ENCODE peak calls at places on chromosome 10, in nine cellular contexts. N is transverse colon, U is stomach, V is suprapubic skin, M is breast epithelium, Z is SK-N-SH, L is GM23338, I is sigmoid colon, H is K562. J is an unnamed sample.

GRCh38 chr10:27393961-27394360 is 110.1 kb upstream of the RAB18 start:
- DNase-seq in Z (no peak), V (no peak), M (no peak), L (no peak), I (no peak), H (no peak), N (no peak), U (no peak), J (no peak)

GRCh38 chr10:1366811-1367425 is 310.7 kb downstream of the WDR37 start:
- DNase-seq in L (no peak), U (no peak), H (no peak), N (no peak), M (no peak), I (no peak), V (no peak), Z (peak; percentile 15), J (no peak)

GRCh38 chr10:103576076-103576471 is 82.6 kb downstream of the NEURL1 start:
- DNase-seq in V (no peak), U (no peak), N (no peak), I (no peak), M (no peak), Z (no peak), H (no peak), L (no peak), J (no peak)

GRCh38 chr10:103917326-103918052 is 495 bp downstream of the STN1 start:
- DNase-seq in M (peak; percentile 58), Z (no peak), L (peak; percentile 65), N (peak; percentile 61), V (peak; percentile 82), U (peak; percentile 53), H (peak; percentile 33), I (peak; percentile 81), J (no peak)

GRCh38 chr10:130884456-130884855 is 427.1 kb downstream of the TCERG1L start:
- DNase-seq in H (no peak), U (no peak), V (no peak), M (no peak), I (no peak), N (no peak), Z (no peak), L (no peak), J (no peak)

GRCh38 chr10:127550861-127551260 is 1.8 kb downstream of the NPS start:
- DNase-seq in V (no peak), H (no peak), Z (no peak), U (no peak), I (no peak), M (no peak), L (no peak), N (no peak), J (no peak)

GRCh38 chr10:108684431-108684830 is 1238.9 kb downstream of the XPNPEP1 start:
- DNase-seq in L (no peak), V (no peak), N (no peak), Z (no peak), H (no peak), U (no peak), M (no peak), I (no peak), J (no peak)

GRCh38 chr10:13909911-13910617 is 323.3 kb downstream of the PRPF18 start:
- DNase-seq in M (no peak), H (no peak), Z (no peak), L (no peak), V (no peak), I (no peak), N (no peak), U (no peak), J (no peak)

GRCh38 chr10:79264942-79265341 is 82.3 kb upstream of the PPIF start:
- DNase-seq in L (no peak), U (no peak), N (no peak), Z (no peak), I (no peak), H (no peak), V (no peak), M (peak; percentile 80), J (no peak)

GRCh38 chr10:79263951-79264350 is 83.3 kb upstream of the PPIF start:
- DNase-seq in H (no peak), N (no peak), I (no peak), L (no peak), M (no peak), U (no peak), V (no peak), Z (no peak), J (no peak)

GRCh38 chr10:79262131-79262530 is 85.1 kb upstream of the PPIF start:
- DNase-seq in Z (no peak), I (no peak), L (no peak), M (no peak), V (no peak), N (no peak), H (no peak), U (no peak), J (no peak)

GRCh38 chr10:79260803-79261740 is 86.2 kb upstream of the PPIF start:
- DNase-seq in L (peak; percentile 53), N (no peak), V (no peak), Z (peak; percentile 86), M (no peak), I (peak; percentile 90), H (no peak), U (peak; percentile 43), J (no peak)

DNA sequence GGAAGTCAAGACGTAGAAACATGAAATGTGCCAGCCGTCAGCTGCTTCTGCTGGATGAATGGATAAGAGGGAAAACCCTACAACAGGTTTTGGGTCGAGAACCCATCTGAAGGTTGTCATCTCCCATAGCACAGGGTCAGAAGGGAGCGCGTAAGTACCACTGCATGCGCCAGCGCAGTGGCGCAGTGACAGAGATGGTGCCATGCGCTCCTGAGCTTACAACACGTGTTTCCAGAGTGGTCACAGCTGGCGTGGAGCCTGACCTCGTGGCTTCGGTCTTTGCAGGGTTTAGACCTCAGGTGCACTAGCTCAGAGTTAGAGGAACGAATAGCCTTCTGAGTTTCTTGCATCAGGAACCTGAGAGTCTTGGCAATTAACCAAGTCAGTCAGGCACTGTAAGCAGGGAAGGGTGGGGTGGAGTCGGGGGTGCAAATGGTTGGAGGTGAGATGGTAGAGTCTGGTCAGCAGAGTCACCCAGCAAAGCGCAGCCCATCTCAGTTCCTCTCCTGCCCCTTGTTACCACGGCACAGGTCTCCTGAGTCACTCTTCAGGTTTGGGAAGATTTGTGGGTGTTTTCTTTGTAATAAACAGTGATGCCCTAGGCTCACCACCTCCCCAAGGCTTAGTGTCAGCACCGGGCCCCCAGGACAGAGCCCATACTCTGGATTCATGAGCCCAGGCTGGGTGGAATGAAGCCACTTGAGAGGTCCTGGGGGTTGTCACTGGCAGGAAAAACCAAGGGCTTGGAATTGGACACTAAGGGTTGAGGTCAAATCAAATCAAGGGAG is 84.1 kb upstream of the PPIF start:
- DNase-seq in U (no peak), H (no peak), M (no peak), Z (no peak), L (no peak), I (no peak), V (no peak), N (no peak), J (no peak)
- TF ChIP-seq POLR2AphosphoS5 in U (no peak), H (no peak), M (no peak), Z (no peak), L (no peak), I (no peak), V (no peak), N (no peak), J (no peak)

GRCh38 chr10:71755179-71755879 is 18.0 kb downstream of the VSIR start:
- DNase-seq in U (no peak), N (no peak), H (no peak), L (no peak), M (no peak), I (no peak), V (no peak), Z (no peak), J (no peak)

GRCh38 chr10:71754562-71754961 is 18.8 kb downstream of the VSIR start:
- DNase-seq in M (no peak), U (no peak), H (no peak), I (no peak), N (no peak), Z (no peak), V (no peak), L (no peak), J (no peak)

GRCh38 chr10:71753960-71754505 is 19.3 kb downstream of the VSIR start:
- DNase-seq in U (no peak), Z (no peak), L (no peak), M (no peak), H (no peak), N (no peak), I (no peak), V (no peak), J (no peak)

GRCh38 chr10:71757450-71757918 is 15.8 kb downstream of the VSIR start:
- DNase-seq in L (no peak), M (no peak), I (no peak), N (no peak), H (no peak), Z (peak; percentile 70), U (no peak), V (no peak), J (no peak)

GRCh38 chr10:71756441-71757191 is 16.7 kb downstream of the VSIR start:
- DNase-seq in H (no peak), V (no peak), Z (no peak), L (no peak), M (no peak), N (no peak), U (no peak), I (no peak), J (no peak)
- H3K36me3 ChIP-seq in H (no peaks in the 10 kb centered on the region), V (peaks cover 36% of the 10 kb centered on the region), Z (no peaks in the 10 kb centered on the region), L (no peaks in the 10 kb centered on the region), M (no peaks in the 10 kb centered on the region), N (peaks cover 6% of the 10 kb centered on the region), U (peaks cover 72% of the 10 kb centered on the region), I (peaks cover 62% of the 10 kb centered on the region), J (no peaks in the 10 kb centered on the region)

GRCh38 chr10:46019541-46020343 is 10.7 kb downstream of the NCOA4 start:
- DNase-seq in Z (no peak), M (no peak), H (no peak), L (peak; percentile 20), U (no peak), V (no peak), I (no peak), N (peak; percentile 16), J (no peak)

GRCh38 chr10:46019170-46019528 is 11.3 kb downstream of the NCOA4 start:
- DNase-seq in I (no peak), L (no peak), U (no peak), Z (no peak), M (no peak), H (no peak), V (no peak), N (no peak), J (no peak)

GRCh38 chr10:46020344-46020656 is 10.1 kb downstream of the NCOA4 start:
- DNase-seq in Z (no peak), I (no peak), U (no peak), L (no peak), V (no peak), M (no peak), H (peak; percentile 78), N (no peak), J (no peak)

GRCh38 chr10:46022978-46023702 is 7.3 kb downstream of the NCOA4 start:
- DNase-seq in U (peak; percentile 91), M (peak; percentile 80), Z (peak; percentile 94), H (peak; percentile 98), I (peak; percentile 93), N (peak; percentile 93), L (peak; percentile 90), V (peak; percentile 94), J (no peak)

GRCh38 chr10:46020871-46021553 is 9.4 kb downstream of the NCOA4 start:
- DNase-seq in M (no peak), L (no peak), H (no peak), V (no peak), Z (no peak), I (no peak), U (no peak), N (no peak), J (no peak)
- H3K27ac ChIP-seq in M (no peak overlapping the region), L (no peak overlapping the region), H (peak overlapping the region; percentile 39), V (no peak overlapping the region), Z (no peak overlapping the region), I (no peak overlapping the region), U (no peak overlapping the region), N (peak overlapping the region; percentile 46), J (no peak overlapping the region)

GRCh38 chr10:80196270-80196949 is 8.9 kb downstream of the ANXA11 start:
- DNase-seq in Z (no peak), U (peak; percentile 90), M (no peak), I (no peak), N (peak; percentile 90), L (no peak), V (no peak), H (no peak), J (no peak)
- TF ChIP-seq POLR2AphosphoS5 in Z (no peak), U (peak; percentile 91), M (peak; percentile 20), I (no peak), N (peak; percentile 92), L (no peak), V (no peak), H (no peak), J (no peak)

J was measured in SK-N-MC.